ENCODE peak calls at places on chromosome 4, in four cellular contexts. W is Peyer's patch, S is HepG2, Y is A549. M is an unnamed sample.

GRCh38 chr4:145418739-145419138 is 62.9 kb upstream of the SMAD1 start:
- DNase-seq in Y (no peak), S (no peak), W (no peak), M (no peak)

GRCh38 chr4:98663226-98664006 is 5.0 kb upstream of the TSPAN5 start:
- DNase-seq in Y (no peak), S (no peak), W (no peak), M (no peak)

GRCh38 chr4:7426525-7427171 is 8.1 kb downstream of the PSAPL1 start:
- DNase-seq in W (no peak), Y (no peak), S (no peak), M (no peak)

GRCh38 chr4:30802622-30803323 is 82.6 kb downstream of the PCDH7 start:
- DNase-seq in Y (no peak), W (no peak), S (no peak), M (peak; percentile 27)

GRCh38 chr4:54657556-54658313 is at the start of gene KIT:
- DNase-seq in W (peak; percentile 56), S (no peak), Y (no peak), M (peak; percentile 31)

GRCh38 chr4:61493470-61493869 is 293.3 kb downstream of the ADGRL3 start:
- DNase-seq in S (no peak), Y (no peak), W (no peak), M (no peak)

GRCh38 chr4:95165926-95166524 is 382.7 kb downstream of the UNC5C start:
- DNase-seq in S (peak; percentile 54), Y (peak; percentile 28), W (no peak), M (no peak)

GRCh38 chr4:129264008-129264657 is 168.2 kb downstream of the C4orf33 start:
- DNase-seq in Y (no peak), W (no peak), S (no peak), M (no peak)

GRCh38 chr4:28462766-28463165 is 1602.1 kb downstream of the STIM2 start:
- DNase-seq in S (no peak), Y (no peak), W (no peak), M (no peak)

GRCh38 chr4:99876946-99877345 is 17.3 kb downstream of the LAMTOR3 start:
- DNase-seq in W (no peak), Y (no peak), S (no peak), M (no peak)

GRCh38 chr4:123412700-123413512 is 16.3 kb downstream of the SPRY1 start:
- DNase-seq in W (no peak), S (no peak), Y (no peak), M (no peak)

GRCh38 chr4:17781072-17781830 is at the start of gene FAM184B:
- DNase-seq in W (no peak), Y (no peak), S (no peak), M (no peak)

GRCh38 chr4:146957252-146957651 is 11.6 kb upstream of the TTC29 start:
- DNase-seq in Y (no peak), W (no peak), S (no peak), M (no peak)

GRCh38 chr4:21451032-21451431 is 497.5 kb downstream of the KCNIP4 start:
- DNase-seq in Y (no peak), S (no peak), W (no peak), M (no peak)

GRCh38 chr4:183504930-183505555 is at the start of gene ING2:
- DNase-seq in S (peak; percentile 18), Y (peak; percentile 54), W (no peak), M (peak; percentile 23)

GRCh38 chr4:113248320-113248719 is 198.9 kb downstream of the ANK2 start:
- DNase-seq in W (no peak), S (peak; percentile 10), Y (no peak), M (no peak)

GRCh38 chr4:152229782-152230289 is 306.1 kb downstream of the FBXW7 start:
- DNase-seq in Y (no peak), W (no peak), S (no peak), M (no peak)

GRCh38 chr4:189385579-189385978 is 555.1 kb upstream of the FRG1 start:
- DNase-seq in Y (no peak), S (no peak), W (no peak), M (no peak)

GRCh38 chr4:42673084-42673429 is 16.2 kb upstream of the ATP8A1 start:
- DNase-seq in S (no peak), Y (no peak), W (no peak), M (no peak)

GRCh38 chr4:120066182-120066524 is 495 bp downstream of the MAD2L1 start:
- DNase-seq in S (peak; percentile 8), Y (peak; percentile 3), W (no peak), M (no peak)

GRCh38 chr4:182776376-182777058 is 140.7 kb downstream of the DCTD start:
- DNase-seq in W (no peak), S (no peak), Y (no peak), M (no peak)

GRCh38 chr4:128917781-128918180 is 108.3 kb downstream of the JADE1 start:
- DNase-seq in S (no peak), Y (no peak), W (no peak), M (no peak)

GRCh38 chr4:100722866-100723459 is 205.1 kb upstream of the EMCN start:
- DNase-seq in W (no peak), S (no peak), Y (no peak), M (no peak)

GRCh38 chr4:163400911-163401310 is 57.2 kb downstream of the NPY5R start:
- DNase-seq in S (no peak), W (no peak), Y (no peak), M (no peak)

GRCh38 chr4:4182835-4183568 is 43.7 kb downstream of the OTOP1 start:
- DNase-seq in S (peak; percentile 57), W (no peak), Y (peak; percentile 8), M (no peak)

GRCh38 chr4:10100734-10101216 is 15.8 kb downstream of the WDR1 start:
- DNase-seq in W (no peak), Y (no peak), S (no peak), M (no peak)

GRCh38 chr4:26557164-26557563 is 26.7 kb upstream of the TBC1D19 start:
- DNase-seq in W (no peak), Y (no peak), S (no peak), M (no peak)

GRCh38 chr4:37450309-37450708 is 205.8 kb downstream of the NWD2 start:
- DNase-seq in W (no peak), S (no peak), Y (no peak), M (no peak)

GRCh38 chr4:173182403-173182802 is 13.8 kb downstream of the GALNT7 start:
- DNase-seq in W (no peak), Y (no peak), S (no peak), M (no peak)

GRCh38 chr4:128427832-128428366 is 140.3 kb upstream of the PGRMC2 start:
- DNase-seq in W (peak; percentile 55), S (peak; percentile 66), Y (peak; percentile 79), M (no peak)

GRCh38 chr4:78749258-78749971 is 26.7 kb upstream of the BMP2K start:
- DNase-seq in Y (no peak), W (no peak), S (no peak), M (no peak)

GRCh38 chr4:166460769-166461550 is 587.9 kb downstream of the TLL1 start:
- DNase-seq in S (no peak), Y (no peak), W (no peak), M (no peak)

DNA sequence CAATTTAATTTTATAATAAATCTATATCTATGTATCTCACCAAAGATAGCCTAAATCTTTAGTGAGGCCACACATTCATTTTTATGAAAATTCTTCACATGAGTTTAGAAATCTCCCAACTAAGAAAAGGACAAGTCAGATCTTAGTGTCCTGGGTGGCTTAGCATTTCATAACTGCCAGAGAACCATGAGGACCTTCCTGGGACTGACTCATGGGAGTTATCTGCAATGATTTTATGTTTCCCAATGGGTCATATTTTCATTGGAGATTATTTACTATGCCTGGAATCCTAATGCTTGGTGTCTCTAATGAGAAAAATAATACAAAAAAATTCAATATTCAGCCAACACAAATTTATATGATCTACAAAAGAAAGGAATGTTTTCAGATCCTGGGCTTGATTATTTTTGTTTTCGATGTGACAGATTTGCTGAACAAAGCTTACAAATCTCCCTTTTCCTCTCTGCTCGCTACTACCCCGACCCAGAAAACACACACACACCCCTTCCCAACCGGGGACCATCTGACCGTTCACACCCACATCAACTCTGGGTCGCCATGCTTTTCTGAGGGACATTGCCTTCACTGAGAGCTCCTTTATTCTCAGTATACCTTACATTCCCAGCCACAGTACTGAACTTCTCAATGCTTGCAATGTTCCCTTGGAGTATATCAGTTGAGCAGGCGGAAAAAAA is 40.2 kb downstream of the SORBS2 start:
- DNase-seq in S (no peak), W (no peak), Y (no peak), M (no peak)
- H3K4me3 ChIP-seq in S (no peak overlapping the region), W (no peak overlapping the region), Y (no peak overlapping the region), M (no peak overlapping the region)

DNA sequence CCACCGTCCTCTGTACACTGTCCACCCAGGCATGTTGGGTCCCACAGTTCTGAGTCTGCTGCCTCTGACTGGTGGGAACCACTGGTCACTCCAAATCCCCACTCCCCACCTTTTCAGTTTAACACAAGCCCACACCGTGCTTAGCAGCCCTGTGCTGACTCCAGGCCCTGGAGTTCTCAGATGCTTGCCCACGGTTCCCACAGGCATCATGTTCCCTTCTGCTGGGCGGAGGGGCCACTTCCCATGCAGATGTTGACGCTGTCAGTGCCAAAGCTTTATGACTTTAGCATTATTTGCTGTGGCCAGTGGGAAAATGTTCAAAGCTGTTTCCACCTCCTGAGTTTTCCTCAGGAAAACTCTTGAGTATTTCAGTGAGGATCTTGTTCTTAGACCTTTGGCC is 104.5 kb downstream of the SCD5 start:
- DNase-seq in W (no peak), S (no peak), Y (no peak), M (no peak)
- TF ChIP-seq CTCF in W (no peak), S (no peak), Y (no peak), M (no peak)

DNA sequence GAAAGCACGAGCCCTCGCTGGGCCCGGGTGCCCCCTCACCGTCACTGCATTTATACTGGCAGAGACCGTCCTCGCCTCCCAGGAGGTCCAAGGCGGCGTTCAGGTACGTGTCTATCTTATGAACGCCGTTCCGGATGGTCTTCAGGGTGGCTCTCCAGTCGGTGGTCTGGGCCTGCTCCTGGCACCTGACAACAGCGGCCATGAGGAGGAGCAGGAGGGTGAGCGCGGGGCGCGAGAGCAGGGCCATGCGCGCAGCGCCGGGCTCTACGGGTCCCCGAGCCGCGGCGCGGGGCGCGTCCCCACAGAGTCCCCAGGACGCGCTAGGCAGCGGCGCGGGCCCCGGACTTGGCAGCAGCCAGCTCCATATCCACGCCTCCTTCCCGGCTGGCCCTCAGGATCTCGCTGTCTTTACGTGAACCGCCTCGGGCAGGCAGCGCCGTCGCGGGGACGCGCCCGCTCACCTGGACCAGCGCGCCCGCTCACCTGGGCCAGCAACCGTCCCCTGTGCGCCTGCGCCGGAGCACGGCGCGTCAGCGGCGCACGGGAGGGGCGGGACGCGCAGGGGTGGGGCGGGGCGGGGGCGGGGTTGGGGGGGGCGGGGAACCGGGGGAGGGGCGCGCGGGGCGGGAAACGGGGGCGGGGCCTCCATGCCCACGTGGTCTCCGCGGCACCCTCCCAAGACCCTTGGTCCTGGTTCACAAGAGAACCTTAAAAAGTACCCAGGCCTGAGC is at the start of gene PLA2G12A:
- DNase-seq in Y (peak; percentile 38), S (peak; percentile 68), W (peak; percentile 93), M (peak; percentile 94)
- TF ChIP-seq POLR2A in Y (peak; percentile 81), S (peak; percentile 79), W (peak; percentile 85), M (no peak)

GRCh38 chr4:38753021-38753806 is 29.6 kb downstream of the TLR10 start:
- DNase-seq in S (peak; percentile 38), W (no peak), Y (no peak), M (peak; percentile 80)
- H3K4me3 ChIP-seq in S (no peak overlapping the region), W (no peak overlapping the region), Y (no peak overlapping the region), M (no peak overlapping the region)

GRCh38 chr4:92090887-92091286 is 212.9 kb upstream of the GRID2 start:
- DNase-seq in W (no peak), S (no peak), Y (no peak), M (no peak)

DNA sequence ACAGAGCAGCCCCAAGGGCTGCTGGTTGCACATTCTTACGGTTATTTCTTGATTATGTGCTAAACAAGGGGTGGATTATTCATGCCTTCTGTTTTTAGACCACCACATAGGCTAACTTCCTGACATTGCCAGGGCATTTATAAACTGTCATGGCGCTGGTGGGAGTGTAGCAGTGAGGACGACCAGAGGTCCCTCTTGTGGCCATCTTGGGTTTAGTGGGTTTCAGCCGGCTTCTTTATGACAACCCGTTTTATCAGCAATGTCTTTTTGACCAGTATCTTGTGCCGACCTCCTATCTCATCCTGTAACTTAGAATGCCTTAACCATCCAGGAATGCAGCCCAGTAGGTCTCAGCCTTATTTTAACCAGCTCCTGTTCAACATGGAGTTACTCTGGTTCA is 212.4 kb upstream of the GRID2 start:
- DNase-seq in Y (no peak), S (peak; percentile 21), W (no peak), M (no peak)
- TF ChIP-seq CTCF in Y (no peak), S (peak; percentile 32), W (no peak), M (no peak)